ENCODE peak calls at places on chromosomes 5 and 9, in five cellular contexts. One of them, this sample, is unnamed.

GRCh38 chr9:92033991-92034390 is 81.2 kb downstream of the SPTLC1 start:
- DNase-seq in dorsolateral prefrontal cortex: no peak
- DNase-seq in SK-N-SH: no peak
- DNase-seq in kidney: no peak
- DNase-seq in AG04450: no peak
- DNase-seq in this sample: no peak

GRCh38 chr9:131473198-131473885 is 29.4 kb upstream of the POMT1 start:
- DNase-seq in AG04450: no peak
- DNase-seq in dorsolateral prefrontal cortex: no peak
- DNase-seq in SK-N-SH: no peak
- DNase-seq in kidney: no peak
- DNase-seq in this sample: no peak

GRCh38 chr9:2655411-2655901 is 33.9 kb downstream of the VLDLR start:
- DNase-seq in SK-N-SH: no peak
- DNase-seq in dorsolateral prefrontal cortex: no peak
- DNase-seq in AG04450: peak; percentile 63
- DNase-seq in kidney: no peak
- DNase-seq in this sample: peak; percentile 94

GRCh38 chr5:31581498-31582099 is 49.5 kb downstream of the C5orf22 start:
- DNase-seq in dorsolateral prefrontal cortex: no peak
- DNase-seq in SK-N-SH: peak; percentile 39
- DNase-seq in AG04450: no peak
- DNase-seq in kidney: no peak
- DNase-seq in this sample: peak; percentile 17

GRCh38 chr5:169695919-169696490 is 58.9 kb downstream of the DOCK2 start:
- DNase-seq in AG04450: peak; percentile 87
- DNase-seq in dorsolateral prefrontal cortex: no peak
- DNase-seq in SK-N-SH: peak; percentile 28
- DNase-seq in kidney: no peak
- DNase-seq in this sample: peak; percentile 96

GRCh38 chr9:673264-673965 is 168.1 kb upstream of the DMRT1 start:
- DNase-seq in kidney: no peak
- DNase-seq in dorsolateral prefrontal cortex: no peak
- DNase-seq in SK-N-SH: no peak
- DNase-seq in AG04450: no peak
- DNase-seq in this sample: peak; percentile 89

GRCh38 chr5:79697222-79698164 is 7.9 kb downstream of the CMYA5 start:
- DNase-seq in AG04450: no peak
- DNase-seq in kidney: no peak
- DNase-seq in dorsolateral prefrontal cortex: no peak
- DNase-seq in SK-N-SH: no peak
- DNase-seq in this sample: no peak

GRCh38 chr5:74895906-74896305 is 29.7 kb upstream of the FAM169A start:
- DNase-seq in kidney: no peak
- DNase-seq in SK-N-SH: no peak
- DNase-seq in dorsolateral prefrontal cortex: peak; percentile 81
- DNase-seq in AG04450: peak; percentile 11
- DNase-seq in this sample: peak; percentile 31

GRCh38 chr9:109013678-109014145 is 413 bp upstream of the CTNNAL1 start:
- DNase-seq in kidney: no peak
- DNase-seq in SK-N-SH: no peak
- DNase-seq in AG04450: no peak
- DNase-seq in dorsolateral prefrontal cortex: no peak
- DNase-seq in this sample: no peak

GRCh38 chr5:170571331-170571731 is 67.5 kb downstream of the KCNIP1 start:
- DNase-seq in SK-N-SH: no peak
- DNase-seq in dorsolateral prefrontal cortex: no peak
- DNase-seq in kidney: no peak
- DNase-seq in AG04450: peak; percentile 7
- DNase-seq in this sample: no peak

GRCh38 chr9:79616013-79616412 is 44.2 kb downstream of the TLE4 start:
- DNase-seq in AG04450: no peak
- DNase-seq in SK-N-SH: no peak
- DNase-seq in dorsolateral prefrontal cortex: no peak
- DNase-seq in kidney: no peak
- DNase-seq in this sample: no peak

GRCh38 chr5:168908207-168908606 is 329.0 kb upstream of the PANK3 start:
- DNase-seq in SK-N-SH: no peak
- DNase-seq in kidney: no peak
- DNase-seq in AG04450: no peak
- DNase-seq in dorsolateral prefrontal cortex: no peak
- DNase-seq in this sample: peak; percentile 48

GRCh38 chr5:79235222-79235577 is 731 bp upstream of the JMY start:
- DNase-seq in SK-N-SH: no peak
- DNase-seq in kidney: no peak
- DNase-seq in AG04450: no peak
- DNase-seq in dorsolateral prefrontal cortex: no peak
- DNase-seq in this sample: no peak

GRCh38 chr5:172958268-172959046 is 767 bp upstream of the RPL26L1 start:
- DNase-seq in SK-N-SH: peak; percentile 95
- DNase-seq in AG04450: no peak
- DNase-seq in dorsolateral prefrontal cortex: peak; percentile 38
- DNase-seq in kidney: peak; percentile 87
- DNase-seq in this sample: peak; percentile 30

GRCh38 chr9:38682713-38683112 is 37.2 kb downstream of the FAM240B start:
- DNase-seq in SK-N-SH: no peak
- DNase-seq in AG04450: peak; percentile 72
- DNase-seq in kidney: no peak
- DNase-seq in dorsolateral prefrontal cortex: no peak
- DNase-seq in this sample: peak; percentile 90

GRCh38 chr9:129612815-129613519 is 7.9 kb downstream of the C9orf50 start:
- DNase-seq in dorsolateral prefrontal cortex: no peak
- DNase-seq in AG04450: no peak
- DNase-seq in kidney: peak; percentile 81
- DNase-seq in SK-N-SH: no peak
- DNase-seq in this sample: no peak

GRCh38 chr5:39476466-39477215 is 51.9 kb upstream of the DAB2 start:
- DNase-seq in AG04450: peak; percentile 52
- DNase-seq in dorsolateral prefrontal cortex: no peak
- DNase-seq in SK-N-SH: no peak
- DNase-seq in kidney: no peak
- DNase-seq in this sample: peak; percentile 20

GRCh38 chr9:135607401-135608293 is 31.7 kb downstream of the GLT6D1 start:
- DNase-seq in AG04450: no peak
- DNase-seq in SK-N-SH: peak; percentile 70
- DNase-seq in dorsolateral prefrontal cortex: no peak
- DNase-seq in kidney: peak; percentile 55
- DNase-seq in this sample: no peak

GRCh38 chr5:1322036-1322903 is 22.6 kb downstream of the CLPTM1L start:
- DNase-seq in dorsolateral prefrontal cortex: peak; percentile 18
- DNase-seq in AG04450: no peak
- DNase-seq in kidney: peak; percentile 55
- DNase-seq in SK-N-SH: no peak
- DNase-seq in this sample: no peak

GRCh38 chr9:93127395-93127911 is 6.6 kb downstream of the NINJ1 start:
- DNase-seq in kidney: peak; percentile 81
- DNase-seq in AG04450: no peak
- DNase-seq in dorsolateral prefrontal cortex: no peak
- DNase-seq in SK-N-SH: no peak
- DNase-seq in this sample: no peak

GRCh38 chr5:137078171-137078665 is 420.9 kb downstream of the SPOCK1 start:
- DNase-seq in kidney: no peak
- DNase-seq in SK-N-SH: no peak
- DNase-seq in AG04450: no peak
- DNase-seq in dorsolateral prefrontal cortex: no peak
- DNase-seq in this sample: peak; percentile 60

GRCh38 chr5:112159435-112159834 is 259.6 kb downstream of the EPB41L4A start:
- DNase-seq in dorsolateral prefrontal cortex: no peak
- DNase-seq in AG04450: peak; percentile 20
- DNase-seq in kidney: no peak
- DNase-seq in SK-N-SH: no peak
- DNase-seq in this sample: no peak

GRCh38 chr5:179126506-179126991 is 66.4 kb downstream of the ZNF354C start:
- DNase-seq in dorsolateral prefrontal cortex: no peak
- DNase-seq in kidney: peak; percentile 62
- DNase-seq in SK-N-SH: no peak
- DNase-seq in AG04450: no peak
- DNase-seq in this sample: no peak

GRCh38 chr5:52725065-52725746 is 62.5 kb upstream of the ITGA1 start:
- DNase-seq in AG04450: no peak
- DNase-seq in SK-N-SH: no peak
- DNase-seq in dorsolateral prefrontal cortex: no peak
- DNase-seq in kidney: no peak
- DNase-seq in this sample: peak; percentile 95

GRCh38 chr9:123225374-123225813 is 43.0 kb downstream of the STRBP start:
- DNase-seq in AG04450: peak; percentile 47
- DNase-seq in kidney: no peak
- DNase-seq in SK-N-SH: peak; percentile 20
- DNase-seq in dorsolateral prefrontal cortex: no peak
- DNase-seq in this sample: peak; percentile 89

GRCh38 chr5:179734536-179735164 is 2.0 kb downstream of the MAML1 start:
- DNase-seq in kidney: no peak
- DNase-seq in dorsolateral prefrontal cortex: no peak
- DNase-seq in SK-N-SH: no peak
- DNase-seq in AG04450: no peak
- DNase-seq in this sample: no peak

GRCh38 chr9:89374176-89374575 is 55.9 kb downstream of the SECISBP2 start:
- DNase-seq in SK-N-SH: no peak
- DNase-seq in dorsolateral prefrontal cortex: no peak
- DNase-seq in kidney: no peak
- DNase-seq in AG04450: no peak
- DNase-seq in this sample: no peak

GRCh38 chr9:114953917-114954316 is 23.5 kb upstream of the TNFSF8 start:
- DNase-seq in AG04450: peak; percentile 39
- DNase-seq in dorsolateral prefrontal cortex: no peak
- DNase-seq in kidney: no peak
- DNase-seq in SK-N-SH: no peak
- DNase-seq in this sample: peak; percentile 38

GRCh38 chr5:169020102-169020501 is 280.8 kb downstream of the SLIT3 start:
- DNase-seq in kidney: no peak
- DNase-seq in dorsolateral prefrontal cortex: no peak
- DNase-seq in AG04450: no peak
- DNase-seq in SK-N-SH: peak; percentile 18
- DNase-seq in this sample: no peak

GRCh38 chr9:86413966-86414880 is 60.0 kb upstream of the TUT7 start:
- DNase-seq in dorsolateral prefrontal cortex: no peak
- DNase-seq in AG04450: no peak
- DNase-seq in kidney: no peak
- DNase-seq in SK-N-SH: peak; percentile 49
- DNase-seq in this sample: peak; percentile 25

GRCh38 chr5:58898006-58898405 is 315.1 kb downstream of the RAB3C start:
- DNase-seq in AG04450: no peak
- DNase-seq in kidney: no peak
- DNase-seq in dorsolateral prefrontal cortex: no peak
- DNase-seq in SK-N-SH: no peak
- DNase-seq in this sample: no peak
- H3K27ac ChIP-seq in AG04450: no peak overlapping the region
- H3K27ac ChIP-seq in kidney: no peak overlapping the region
- H3K27ac ChIP-seq in dorsolateral prefrontal cortex: no peak overlapping the region
- H3K27ac ChIP-seq in SK-N-SH: no peak overlapping the region
- H3K27ac ChIP-seq in this sample: no peak overlapping the region

DNA sequence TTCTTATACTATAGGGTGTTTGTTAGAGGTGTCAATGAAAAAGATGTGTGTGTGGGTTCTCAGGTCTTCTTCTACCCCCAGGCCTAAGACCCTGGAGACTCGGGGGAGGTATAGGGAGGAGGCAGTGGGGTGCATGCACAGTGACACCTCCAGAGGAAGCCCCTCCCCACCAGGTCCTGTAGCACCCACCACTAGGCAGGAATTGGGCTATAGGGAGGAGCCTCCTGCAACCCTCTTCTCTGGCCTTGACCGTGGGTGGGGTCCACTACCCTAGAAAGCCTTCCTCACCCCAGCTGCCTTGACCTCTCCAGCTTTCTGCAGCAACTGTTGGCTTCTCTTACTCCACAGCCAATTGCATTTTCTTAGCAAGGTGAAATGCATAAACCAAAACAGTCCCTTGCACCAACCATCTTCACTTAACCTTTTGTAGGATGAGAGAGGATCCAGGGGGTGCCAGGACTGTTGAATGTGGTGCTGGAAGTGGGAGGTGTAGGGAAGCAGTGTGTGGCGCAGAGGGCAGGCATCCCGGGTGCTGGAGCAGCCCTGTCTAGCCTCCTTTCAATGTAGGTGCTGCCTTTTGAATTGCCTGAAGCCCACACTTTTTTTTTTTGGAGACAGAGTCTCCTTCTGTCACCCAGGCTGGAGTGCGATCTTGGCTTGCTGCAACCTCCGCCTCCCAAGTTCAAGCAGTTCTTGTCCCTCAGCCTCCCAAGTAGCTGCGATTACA is 128.5 kb downstream of the RGS3 start:
- DNase-seq in kidney: peak; percentile 35
- DNase-seq in dorsolateral prefrontal cortex: no peak
- DNase-seq in AG04450: no peak
- DNase-seq in SK-N-SH: no peak
- DNase-seq in this sample: no peak
- TF ChIP-seq CTCF in kidney: no peak
- TF ChIP-seq CTCF in dorsolateral prefrontal cortex: no peak
- TF ChIP-seq CTCF in AG04450: no peak
- TF ChIP-seq CTCF in SK-N-SH: no peak
- TF ChIP-seq CTCF in this sample: no peak

GRCh38 chr5:131914472-131914871 is 31.0 kb downstream of the MEIKIN start:
- DNase-seq in SK-N-SH: no peak
- DNase-seq in kidney: no peak
- DNase-seq in dorsolateral prefrontal cortex: no peak
- DNase-seq in AG04450: no peak
- DNase-seq in this sample: no peak

DNA sequence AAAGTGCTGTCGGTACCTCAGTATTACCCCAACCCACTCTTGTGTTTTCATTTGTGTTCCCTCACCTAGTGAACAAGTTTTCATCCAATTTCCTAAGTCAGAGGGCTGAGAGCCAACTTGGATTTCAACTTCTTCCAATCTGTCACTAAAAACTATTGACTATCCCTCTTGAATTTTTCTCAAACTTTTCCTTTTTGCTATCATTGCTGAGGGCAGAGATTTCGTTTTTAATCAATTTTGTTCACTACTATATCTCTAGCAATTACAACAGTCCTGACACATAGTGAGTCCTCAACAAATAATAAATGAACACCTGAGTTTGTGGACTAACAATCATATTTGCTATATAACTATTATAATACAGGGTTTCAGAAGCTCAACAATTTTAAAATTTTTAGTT is 29.0 kb downstream of the MEIKIN start:
- DNase-seq in kidney: no peak
- DNase-seq in SK-N-SH: no peak
- DNase-seq in dorsolateral prefrontal cortex: no peak
- DNase-seq in AG04450: no peak
- DNase-seq in this sample: no peak
- H3K27ac ChIP-seq in kidney: no peak overlapping the region
- H3K27ac ChIP-seq in SK-N-SH: no peak overlapping the region
- H3K27ac ChIP-seq in dorsolateral prefrontal cortex: no peak overlapping the region
- H3K27ac ChIP-seq in AG04450: no peak overlapping the region
- H3K27ac ChIP-seq in this sample: no peak overlapping the region

GRCh38 chr9:136665704-136666363 is 3.1 kb downstream of the EGFL7 start:
- DNase-seq in kidney: no peak
- DNase-seq in SK-N-SH: peak; percentile 95
- DNase-seq in AG04450: no peak
- DNase-seq in dorsolateral prefrontal cortex: no peak
- DNase-seq in this sample: no peak

GRCh38 chr9:136664799-136665082 is 2.0 kb downstream of the EGFL7 start:
- DNase-seq in kidney: no peak
- DNase-seq in dorsolateral prefrontal cortex: no peak
- DNase-seq in AG04450: no peak
- DNase-seq in SK-N-SH: no peak
- DNase-seq in this sample: no peak

GRCh38 chr9:136664000-136664798 is 1.5 kb downstream of the EGFL7 start:
- DNase-seq in kidney: no peak
- DNase-seq in AG04450: no peak
- DNase-seq in SK-N-SH: no peak
- DNase-seq in dorsolateral prefrontal cortex: no peak
- DNase-seq in this sample: no peak

GRCh38 chr9:136666364-136667216 is 3.9 kb downstream of the EGFL7 start:
- DNase-seq in AG04450: no peak
- DNase-seq in kidney: no peak
- DNase-seq in SK-N-SH: no peak
- DNase-seq in dorsolateral prefrontal cortex: no peak
- DNase-seq in this sample: no peak

GRCh38 chr9:136665111-136665703 is 2.5 kb downstream of the EGFL7 start:
- DNase-seq in kidney: no peak
- DNase-seq in dorsolateral prefrontal cortex: no peak
- DNase-seq in AG04450: no peak
- DNase-seq in SK-N-SH: peak; percentile 92
- DNase-seq in this sample: no peak
- TF ChIP-seq CTCF in kidney: peak; percentile 2
- TF ChIP-seq CTCF in dorsolateral prefrontal cortex: no peak
- TF ChIP-seq CTCF in AG04450: peak; percentile 19
- TF ChIP-seq CTCF in SK-N-SH: peak; percentile 35
- TF ChIP-seq CTCF in this sample: peak; percentile 45